ENCODE peak calls at places on chromosome 2, in seven cellular contexts. N is occipital lobe; G is stimulated activated CD4-positive, alpha-beta T cell treated with anti-CD3 and anti-CD28 coated beads, Interleukin-2, amount 100 ng/mL, for 24 hours; O is NCI-H2107; W is AG08395; H is activated T-helper 1 cell treated with Interleukin-2 at 50 U/mL for 16 hours; L is hepatic stellate cell. R is an unnamed sample.

GRCh38 chr2:172311921-172312345 is 115.5 kb upstream of the ITGA6 start:
- DNase-seq in G (no peak), H (no peak), O (no peak), N (no peak), L (no peak), W (no peak), R (no peak)

GRCh38 chr2:213119061-213119809 is 32.2 kb downstream of the IKZF2 start:
- DNase-seq in O (no peak), N (no peak), W (peak), L (peak), H (no peak), G (no peak), R (peak)

GRCh38 chr2:59575191-59575590 is 978.3 kb downstream of the BCL11A start:
- DNase-seq in N (no peak), G (no peak), W (no peak), H (no peak), O (no peak), L (no peak), R (no peak)

GRCh38 chr2:146203232-146203631 is 1641.6 kb upstream of the ACVR2A start:
- DNase-seq in H (no peak), W (no peak), O (no peak), L (no peak), N (no peak), G (no peak), R (no peak)

GRCh38 chr2:46803551-46803885 is 112.1 kb downstream of the MCFD2 start:
- DNase-seq in H (no peak), W (no peak), O (no peak), N (no peak), G (no peak), L (no peak), R (no peak)

GRCh38 chr2:101775092-101775491 is 77.6 kb downstream of the MAP4K4 start:
- DNase-seq in L (no peak), O (no peak), N (no peak), G (no peak), H (no peak), W (no peak), R (no peak)

GRCh38 chr2:182716665-182716990 is 571 bp downstream of the DNAJC10 start:
- DNase-seq in W (no peak), G (no peak), O (no peak), H (no peak), L (no peak), N (no peak), R (no peak)

GRCh38 chr2:233165895-233166661 is 85.4 kb upstream of the ATG16L1 start:
- DNase-seq in G (peak), W (no peak), O (no peak), N (no peak), L (peak), H (peak), R (no peak)

GRCh38 chr2:181785677-181786344 is 105.5 kb upstream of the NEUROD1 start:
- DNase-seq in N (no peak), G (no peak), O (no peak), W (peak), H (no peak), L (no peak), R (peak)

GRCh38 chr2:96899084-96899735 is 29.3 kb upstream of the SEMA4C start:
- DNase-seq in W (peak), N (no peak), O (no peak), G (no peak), L (no peak), H (no peak), R (no peak)

GRCh38 chr2:86064006-86064405 is 41.7 kb downstream of the POLR1A start:
- DNase-seq in O (no peak), N (no peak), G (no peak), W (peak), H (no peak), L (no peak), R (peak)

GRCh38 chr2:33620-34019 is 12.7 kb downstream of the FAM110C start:
- DNase-seq in N (no peak), W (no peak), H (peak), O (no peak), G (peak), L (no peak), R (no peak)

GRCh38 chr2:154637426-154637825 is 61.1 kb upstream of the KCNJ3 start:
- DNase-seq in N (no peak), L (no peak), H (no peak), G (no peak), O (no peak), W (no peak), R (no peak)

GRCh38 chr2:166944909-166945308 is 56.6 kb downstream of the XIRP2 start:
- DNase-seq in G (no peak), L (no peak), N (no peak), H (no peak), W (no peak), O (no peak), R (no peak)

GRCh38 chr2:200089040-200089755 is 133.8 kb downstream of the MAIP1 start:
- DNase-seq in H (no peak), L (no peak), O (no peak), W (peak), G (no peak), N (no peak), R (no peak)

GRCh38 chr2:111118455-111119003 is 2.2 kb upstream of the BCL2L11 start:
- DNase-seq in N (no peak), O (no peak), L (no peak), G (no peak), W (no peak), H (no peak), R (no peak)

GRCh38 chr2:48607307-48608014 is 10.2 kb upstream of the GTF2A1L start:
- DNase-seq in H (no peak), L (no peak), O (no peak), W (no peak), N (no peak), G (no peak), R (peak)

GRCh38 chr2:64371727-64372126 is 82.2 kb upstream of the LGALSL start:
- DNase-seq in O (no peak), L (no peak), H (no peak), G (no peak), W (no peak), N (no peak), R (no peak)

GRCh38 chr2:126976721-126977328 is 78.1 kb downstream of the TEX51 start:
- DNase-seq in G (no peak), W (no peak), O (no peak), L (no peak), N (no peak), H (no peak), R (no peak)

GRCh38 chr2:8046849-8047248 is 635.0 kb upstream of the ID2 start:
- DNase-seq in G (no peak), L (no peak), W (no peak), N (no peak), O (no peak), H (no peak), R (no peak)

GRCh38 chr2:151730242-151730975 is 3.9 kb downstream of the NEB start:
- DNase-seq in H (no peak), O (no peak), N (no peak), G (no peak), L (no peak), W (peak), R (peak)

GRCh38 chr2:96856776-96857673 is 791 bp downstream of the ANKRD39 start:
- DNase-seq in W (no peak), O (no peak), H (no peak), L (no peak), N (no peak), G (peak), R (peak)

GRCh38 chr2:33145459-33145858 is 198.7 kb downstream of the LTBP1 start:
- DNase-seq in L (no peak), W (peak), H (no peak), N (no peak), O (no peak), G (no peak), R (peak)

GRCh38 chr2:42386684-42387083 is 25.7 kb upstream of the COX7A2L start:
- DNase-seq in O (no peak), G (no peak), N (no peak), H (no peak), L (no peak), W (no peak), R (peak)

GRCh38 chr2:136117391-136117841 is 533 bp downstream of the CXCR4 start:
- DNase-seq in H (peak), L (no peak), W (no peak), N (peak), O (no peak), G (peak), R (peak)

GRCh38 chr2:112646102-112646719 is 472 bp downstream of the SLC20A1 start:
- DNase-seq in H (peak), O (no peak), G (peak), N (no peak), L (peak), W (peak), R (no peak)

GRCh38 chr2:157345647-157346389 is 20.2 kb upstream of the ERMN start:
- DNase-seq in G (no peak), W (no peak), H (no peak), L (no peak), N (no peak), O (no peak), R (no peak)

GRCh38 chr2:25316101-25316500 is 25.6 kb downstream of the DNMT3A start:
- DNase-seq in O (no peak), W (no peak), N (no peak), H (no peak), L (no peak), G (no peak), R (peak)

GRCh38 chr2:20560891-20561702 is 89.8 kb downstream of the HS1BP3 start:
- DNase-seq in N (no peak), H (no peak), W (no peak), G (no peak), L (no peak), O (no peak), R (peak)

R was measured in foreskin fibroblast.